ENCODE peak calls at places on chromosome 17, in eight cellular contexts. J is NCI-H1105 treated with DMSO at 0.1 percent for 48 hours; E is activated naive CD4-positive, alpha-beta T cell; N is anterior cingulate cortex; V is T-cell; L is KBM-7; C is cardiac muscle cell; I is germinal center. B is an unnamed sample.

GRCh38 chr17:68512967-68513474 is 791 bp downstream of the PRKAR1A start:
- DNase-seq in J (peak; percentile 21), E (no peak), N (no peak), V (no peak), L (peak; percentile 39), C (peak; percentile 36), I (no peak), B (peak; percentile 45)

GRCh38 chr17:732788-733720 is 658 bp downstream of the TLCD3A start:
- DNase-seq in J (no peak), E (no peak), N (peak; percentile 18), V (peak; percentile 4), L (peak; percentile 52), C (peak; percentile 56), I (peak; percentile 32), B (peak; percentile 47)

GRCh38 chr17:20955437-20956323 is 87.1 kb downstream of the USP22 start:
- DNase-seq in J (no peak), E (no peak), N (no peak), V (no peak), L (no peak), C (no peak), I (no peak), B (peak; percentile 77)

GRCh38 chr17:40025991-40026815 is 11.0 kb downstream of the CSF3 start:
- DNase-seq in J (no peak), E (peak; percentile 9), N (no peak), V (peak; percentile 43), L (no peak), C (no peak), I (peak; percentile 1), B (peak; percentile 86)

GRCh38 chr17:66302761-66303626 is 581 bp downstream of the PRKCA start:
- DNase-seq in J (peak; percentile 20), E (peak; percentile 32), N (peak; percentile 48), V (peak; percentile 37), L (peak; percentile 54), C (peak; percentile 73), I (peak; percentile 39), B (peak; percentile 64)

GRCh38 chr17:69524854-69525253 is 110.4 kb downstream of the MAP2K6 start:
- DNase-seq in J (no peak), E (no peak), N (no peak), V (no peak), L (peak; percentile 7), C (no peak), I (no peak), B (peak; percentile 42)

GRCh38 chr17:65433592-65433991 is 127.9 kb downstream of the AXIN2 start:
- DNase-seq in J (no peak), E (no peak), N (no peak), V (no peak), L (no peak), C (no peak), I (no peak), B (no peak)

GRCh38 chr17:3667366-3668278 is 756 bp downstream of the TAX1BP3 start:
- DNase-seq in J (peak; percentile 22), E (no peak), N (peak; percentile 76), V (no peak), L (peak; percentile 61), C (peak; percentile 91), I (peak; percentile 29), B (peak; percentile 81)

GRCh38 chr17:51165680-51166197 is 472 bp upstream of the NME2 start:
- DNase-seq in J (no peak), E (peak; percentile 39), N (no peak), V (no peak), L (no peak), C (no peak), I (no peak), B (no peak)

GRCh38 chr17:72111374-72111773 is 9.4 kb upstream of the SOX9 start:
- DNase-seq in J (no peak), E (no peak), N (no peak), V (no peak), L (no peak), C (no peak), I (no peak), B (no peak)

GRCh38 chr17:61208301-61209098 is 191.1 kb upstream of the TBX2 start:
- DNase-seq in J (peak; percentile 47), E (no peak), N (no peak), V (no peak), L (no peak), C (no peak), I (no peak), B (no peak)

GRCh38 chr17:78364436-78365281 is 4.8 kb upstream of the SOCS3 start:
- DNase-seq in J (no peak), E (no peak), N (no peak), V (no peak), L (peak; percentile 57), C (no peak), I (no peak), B (no peak)

GRCh38 chr17:32497431-32498205 is 10.8 kb downstream of the CDK5R1 start:
- DNase-seq in J (no peak), E (no peak), N (no peak), V (no peak), L (no peak), C (no peak), I (no peak), B (peak; percentile 42)